ENCODE peak calls at places on chromosomes 3 and 15, in nine cellular contexts. F, E, X, R, H, C, U, P and W are unnamed samples.
A peak's percentile ranks its signal among the peaks of the same experiment; 100 is the strongest.

GRCh38 chr3:165642761-165643432 is 194.3 kb downstream of the BCHE start:
- DNase-seq in F (peak; percentile 97), E (peak; percentile 48), X (no peak), R (no peak), H (no peak), C (peak; percentile 48), U (peak; percentile 98), P (no peak), W (no peak)

GRCh38 chr15:78322243-78322642 is 17.9 kb upstream of the CRABP1 start:
- DNase-seq in F (peak; percentile 81), E (no peak), X (no peak), R (no peak), H (peak; percentile 78), C (no peak), U (peak; percentile 44), P (peak; percentile 34), W (no peak)

GRCh38 chr3:142914286-142914811 is 25.5 kb upstream of the PCOLCE2 start:
- DNase-seq in F (no peak), E (no peak), X (no peak), R (no peak), H (no peak), C (no peak), U (no peak), P (no peak), W (no peak)

GRCh38 chr3:147409143-147410121 is at the start of gene ZIC1:
- DNase-seq in F (no peak), E (no peak), X (no peak), R (no peak), H (peak; percentile 90), C (no peak), U (no peak), P (no peak), W (peak; percentile 86)

GRCh38 chr3:131543714-131544113 is 40.9 kb upstream of the MRPL3 start:
- DNase-seq in F (peak; percentile 80), E (peak; percentile 84), X (peak; percentile 75), R (no peak), H (no peak), C (peak; percentile 42), U (peak; percentile 84), P (peak; percentile 68), W (peak; percentile 23)

GRCh38 chr15:81280086-81280485 is 43.9 kb downstream of the STARD5 start:
- DNase-seq in F (no peak), E (no peak), X (no peak), R (no peak), H (no peak), C (no peak), U (no peak), P (no peak), W (no peak)

GRCh38 chr3:182284793-182285192 is 508.5 kb upstream of the ATP11B start:
- DNase-seq in F (peak; percentile 78), E (no peak), X (no peak), R (no peak), H (peak; percentile 84), C (no peak), U (no peak), P (no peak), W (no peak)

GRCh38 chr3:197466586-197467399 is 89.0 kb downstream of the BDH1 start:
- DNase-seq in F (peak; percentile 54), E (peak; percentile 83), X (no peak), R (peak; percentile 20), H (no peak), C (no peak), U (peak; percentile 72), P (no peak), W (peak; percentile 78)

GRCh38 chr15:32029409-32029861 is 880 bp upstream of the CHRNA7 start:
- DNase-seq in F (no peak), E (no peak), X (peak; percentile 15), R (peak; percentile 25), H (peak; percentile 83), C (peak; percentile 22), U (no peak), P (no peak), W (peak; percentile 72)

GRCh38 chr15:52680041-52680391 is 828 bp upstream of the ATOSA start:
- DNase-seq in F (no peak), E (peak; percentile 14), X (no peak), R (peak; percentile 7), H (no peak), C (no peak), U (peak; percentile 1), P (no peak), W (no peak)

GRCh38 chr3:186932281-186933181 is 2.2 kb downstream of the ST6GAL1 start:
- DNase-seq in F (no peak), E (no peak), X (no peak), R (no peak), H (no peak), C (no peak), U (no peak), P (no peak), W (no peak)

GRCh38 chr3:186931487-186932280 is 1.4 kb downstream of the ST6GAL1 start:
- DNase-seq in F (peak; percentile 46), E (peak; percentile 27), X (peak; percentile 51), R (peak; percentile 36), H (peak; percentile 89), C (peak; percentile 64), U (peak; percentile 63), P (peak; percentile 56), W (no peak)

GRCh38 chr3:186930639-186931486 is 537 bp downstream of the ST6GAL1 start:
- DNase-seq in F (peak; percentile 34), E (peak; percentile 48), X (peak; percentile 79), R (peak; percentile 88), H (peak; percentile 95), C (peak; percentile 75), U (peak; percentile 34), P (peak; percentile 79), W (peak; percentile 82)

GRCh38 chr3:186935133-186935532 is 4.8 kb downstream of the ST6GAL1 start:
- DNase-seq in F (no peak), E (no peak), X (no peak), R (no peak), H (peak; percentile 6), C (no peak), U (no peak), P (no peak), W (no peak)

DNA sequence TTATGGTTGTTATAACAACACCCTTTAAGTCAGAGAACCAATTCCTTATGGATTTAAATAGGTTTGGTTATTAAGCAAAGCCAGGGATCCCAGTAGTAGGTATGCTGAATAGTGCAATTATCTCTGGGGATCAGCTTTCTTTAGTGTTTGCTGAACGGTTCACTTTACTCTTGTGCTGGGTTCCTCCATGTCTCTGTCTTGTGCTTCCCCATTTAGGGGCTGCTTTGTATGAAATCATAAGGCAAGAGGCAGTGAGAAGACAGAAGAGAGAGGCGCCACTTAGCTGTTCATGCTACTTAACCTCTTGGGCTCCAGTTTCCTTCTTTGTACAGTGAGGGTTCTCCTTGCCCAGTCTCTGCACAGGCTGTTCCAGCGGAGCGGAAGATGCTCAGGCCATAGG is 3.5 kb downstream of the ST6GAL1 start:
- DNase-seq in F (no peak), E (no peak), X (no peak), R (peak; percentile 30), H (no peak), C (no peak), U (no peak), P (no peak), W (no peak)
- H3K4me3 ChIP-seq in F (no peak overlapping the region), E (no peak overlapping the region), X (peak overlapping the region; percentile 93), R (no peak overlapping the region), H (no peak overlapping the region), C (no peak overlapping the region), U (no peak overlapping the region), P (no peak overlapping the region), W (no peak overlapping the region)

GRCh38 chr3:10974131-10974530 is 18.4 kb upstream of the SLC6A1 start:
- DNase-seq in F (no peak), E (no peak), X (no peak), R (no peak), H (no peak), C (no peak), U (no peak), P (no peak), W (no peak)
- TF ChIP-seq CTCF in F (no peak), E (no peak), X (no peak), R (no peak), H (no peak), C (no peak), U (no peak), P (no peak), W (no peak)

GRCh38 chr3:194673761-194674160 is 1.8 kb upstream of the LSG1 start:
- DNase-seq in F (no peak), E (no peak), X (no peak), R (no peak), H (no peak), C (no peak), U (no peak), P (no peak), W (no peak)

GRCh38 chr3:194675081-194675640 is 3.2 kb upstream of the LSG1 start:
- DNase-seq in F (peak; percentile 33), E (no peak), X (no peak), R (no peak), H (no peak), C (no peak), U (no peak), P (no peak), W (no peak)

GRCh38 chr3:194676471-194676870 is 4.5 kb upstream of the LSG1 start:
- DNase-seq in F (no peak), E (no peak), X (no peak), R (no peak), H (no peak), C (no peak), U (no peak), P (no peak), W (no peak)

GRCh38 chr3:194672876-194673275 is 885 bp upstream of the LSG1 start:
- DNase-seq in F (no peak), E (no peak), X (no peak), R (no peak), H (no peak), C (no peak), U (no peak), P (no peak), W (no peak)

DNA sequence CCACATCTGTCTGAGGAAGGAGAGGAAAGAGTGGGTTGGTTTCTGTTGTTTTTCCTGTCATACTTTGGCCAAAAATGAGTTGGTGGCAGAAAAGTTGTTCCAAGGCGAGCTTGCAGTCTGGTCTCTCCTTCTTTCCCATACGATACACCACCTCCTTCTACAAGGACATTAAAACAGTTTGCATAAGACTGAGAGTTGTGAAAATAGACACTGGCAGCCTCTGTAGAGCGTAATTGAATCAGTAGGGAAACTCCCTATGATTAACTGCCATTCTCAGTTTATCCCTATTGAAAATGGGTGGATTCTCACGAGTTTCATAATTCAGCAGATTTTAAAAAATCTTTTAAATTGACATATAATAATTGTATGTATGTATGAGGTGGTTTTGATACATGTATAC is 3.7 kb upstream of the LSG1 start:
- DNase-seq in F (peak; percentile 7), E (no peak), X (no peak), R (no peak), H (no peak), C (no peak), U (no peak), P (no peak), W (no peak)
- H3K4me3 ChIP-seq in F (no peak overlapping the region), E (no peak overlapping the region), X (no peak overlapping the region), R (no peak overlapping the region), H (no peak overlapping the region), C (no peak overlapping the region), U (no peak overlapping the region), P (no peak overlapping the region), W (no peak overlapping the region)

GRCh38 chr15:99365232-99365631 is 114.0 kb downstream of the LRRC28 start:
- DNase-seq in F (no peak), E (no peak), X (no peak), R (peak; percentile 19), H (no peak), C (no peak), U (no peak), P (no peak), W (no peak)
- TF ChIP-seq CTCF in F (no peak), E (no peak), X (no peak), R (no peak), H (no peak), C (no peak), U (no peak), P (no peak), W (no peak)